ENCODE peak calls at places on chromosomes 16 and 17, in nine cellular contexts. J is WTC11, E is AG10803, L is fibroblast of lung, I is heart left ventricle, V is adrenal gland, M is upper lobe of right lung, X is choroid plexus epithelial cell, P is spleen. W is an unnamed sample.

GRCh38 chr16:75256871-75257343 is 5.5 kb upstream of the BCAR1 start:
- DNase-seq in E (peak; percentile 64), P (no peak), J (peak; percentile 39), X (peak; percentile 43), M (no peak), V (peak; percentile 14), I (peak; percentile 63), L (peak; percentile 72), W (no peak)

GRCh38 chr16:69404275-69404805 is 18.5 kb upstream of the TERF2 start:
- DNase-seq in J (no peak), V (peak; percentile 69), L (peak; percentile 74), M (no peak), X (peak; percentile 58), P (no peak), E (peak; percentile 63), I (no peak), W (no peak)

GRCh38 chr16:47990676-47991075 is 165.1 kb downstream of the ABCC12 start:
- DNase-seq in X (no peak), E (no peak), I (no peak), J (no peak), V (no peak), P (no peak), L (no peak), M (no peak), W (no peak)

GRCh38 chr16:11689031-11689840 is 21.0 kb downstream of the SNN start:
- DNase-seq in J (no peak), V (no peak), L (no peak), I (no peak), X (peak; percentile 36), E (no peak), M (no peak), P (no peak), W (no peak)

GRCh38 chr17:81518785-81519283 is 6.2 kb upstream of the ACTG1 start:
- DNase-seq in I (peak; percentile 84), P (peak; percentile 93), X (no peak), V (no peak), L (no peak), E (no peak), J (no peak), M (peak; percentile 84), W (no peak)

GRCh38 chr17:72840019-72840418 is 252.5 kb downstream of the SLC39A11 start:
- DNase-seq in L (no peak), P (no peak), X (no peak), J (no peak), I (no peak), V (no peak), E (no peak), M (no peak), W (no peak)

GRCh38 chr17:76735006-76735405 is 2.1 kb downstream of the SRSF2 start:
- DNase-seq in L (peak; percentile 48), X (peak; percentile 65), M (no peak), P (no peak), V (no peak), I (no peak), E (no peak), J (no peak), W (no peak)

GRCh38 chr16:8893426-8893825 is 11.3 kb downstream of the LITAFD start:
- DNase-seq in L (no peak), X (no peak), I (no peak), V (no peak), E (no peak), J (no peak), M (peak; percentile 37), P (peak; percentile 38), W (no peak)

GRCh38 chr16:72474511-72475123 is 302.7 kb upstream of the PMFBP1 start:
- DNase-seq in V (no peak), L (peak; percentile 99), I (no peak), P (no peak), X (peak; percentile 94), M (no peak), J (no peak), E (peak; percentile 91), W (no peak)

GRCh38 chr16:57137043-57137442 is 44.7 kb downstream of the CPNE2 start:
- DNase-seq in M (peak; percentile 59), P (peak; percentile 70), I (no peak), X (no peak), J (no peak), E (no peak), L (no peak), V (no peak), W (no peak)

GRCh38 chr17:20074489-20074888 is 65.3 kb downstream of the SPECC1 start:
- DNase-seq in I (no peak), M (no peak), X (no peak), P (no peak), V (no peak), L (no peak), J (no peak), E (no peak), W (no peak)

GRCh38 chr16:32116080-32116479 is 137.0 kb upstream of the TP53TG3D start:
- DNase-seq in P (peak; percentile 40), X (no peak), L (no peak), V (no peak), M (peak; percentile 48), I (peak; percentile 47), E (no peak), J (no peak), W (no peak)

GRCh38 chr16:15772579-15773293 is 84.1 kb downstream of the MYH11 start:
- DNase-seq in J (no peak), I (no peak), P (peak; percentile 5), M (peak; percentile 4), X (no peak), V (no peak), E (no peak), L (no peak), W (no peak)

GRCh38 chr17:41308251-41308917 is 725 bp downstream of the KRTAP16-1 start:
- DNase-seq in M (peak; percentile 65), J (no peak), L (no peak), I (peak; percentile 77), E (peak; percentile 46), V (no peak), X (no peak), P (peak; percentile 96), W (no peak)

GRCh38 chr16:84143784-84144199 is 1.2 kb downstream of the HSDL1 start:
- DNase-seq in P (no peak), E (no peak), L (no peak), M (no peak), J (no peak), X (no peak), I (no peak), V (peak; percentile 40), W (no peak)

GRCh38 chr16:84144301-84144858 is 597 bp downstream of the HSDL1 start:
- DNase-seq in P (peak; percentile 91), X (peak; percentile 24), E (no peak), I (peak; percentile 69), J (peak; percentile 41), L (no peak), V (peak; percentile 37), M (peak; percentile 76), W (peak; percentile 19)

GRCh38 chr16:84143081-84143480 is 1.9 kb downstream of the HSDL1 start:
- DNase-seq in E (no peak), X (no peak), V (no peak), J (no peak), L (no peak), I (no peak), M (no peak), P (no peak), W (no peak)

GRCh38 chr16:84141143-84141670 is 3.8 kb downstream of the HSDL1 start:
- DNase-seq in X (no peak), V (no peak), I (no peak), P (no peak), E (no peak), J (peak; percentile 61), L (no peak), M (no peak), W (no peak)

GRCh38 chr16:84144859-84145639 is at the start of the genes DNAAF1 and HSDL1:
- DNase-seq in I (peak; percentile 96), J (peak; percentile 93), E (peak; percentile 76), M (peak; percentile 95), L (peak; percentile 63), X (peak; percentile 84), V (peak; percentile 88), P (peak; percentile 98), W (peak; percentile 97)
- TF ChIP-seq CTCF in I (no peak), J (no peak), E (no peak), M (peak; percentile 19), L (no peak), X (no peak), V (no peak), P (no peak), W (peak; percentile 42)

GRCh38 chr17:38619937-38620550 is 14.3 kb upstream of the SRCIN1 start:
- DNase-seq in J (peak; percentile 24), E (no peak), L (no peak), P (peak; percentile 14), V (no peak), I (no peak), M (peak; percentile 27), X (no peak), W (no peak)

GRCh38 chr17:38619451-38619795 is 13.7 kb upstream of the SRCIN1 start:
- DNase-seq in I (no peak), P (peak; percentile 1), M (no peak), L (no peak), V (no peak), X (no peak), J (no peak), E (no peak), W (no peak)

GRCh38 chr17:38617074-38617860 is 11.5 kb upstream of the SRCIN1 start:
- DNase-seq in V (no peak), E (no peak), I (no peak), L (no peak), P (peak; percentile 43), J (peak; percentile 19), M (no peak), X (no peak), W (no peak)

GRCh38 chr17:38616361-38616760 is 10.6 kb upstream of the SRCIN1 start:
- DNase-seq in L (no peak), X (no peak), J (no peak), P (no peak), I (no peak), V (no peak), M (no peak), E (no peak), W (no peak)

GRCh38 chr17:38617967-38618760 is 12.4 kb upstream of the SRCIN1 start:
- DNase-seq in E (no peak), X (no peak), V (no peak), M (no peak), L (no peak), J (peak; percentile 3), I (no peak), P (peak; percentile 9), W (no peak)
- TF ChIP-seq CTCF in E (no peak), X (no peak), V (no peak), M (no peak), L (no peak), J (no peak), I (no peak), P (no peak), W (no peak)

DNA sequence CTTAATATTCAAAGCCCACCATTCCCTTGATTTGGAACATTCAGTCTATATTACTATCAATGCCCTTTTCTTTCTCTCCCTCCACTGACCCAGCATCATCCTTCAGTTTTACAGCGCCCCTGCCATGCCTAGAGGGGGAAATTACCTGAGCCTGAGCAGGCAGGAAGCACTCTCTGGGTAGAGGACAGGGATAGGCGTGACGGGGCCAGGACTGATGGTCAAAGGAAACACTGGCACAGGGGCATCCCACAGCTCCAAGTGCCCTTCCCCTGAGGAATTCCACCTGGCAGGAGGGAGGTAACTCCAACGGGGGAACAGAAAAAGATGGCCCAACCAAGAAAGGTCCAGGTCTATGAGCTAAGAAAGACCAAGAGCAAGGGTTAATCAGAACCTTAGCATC is 10.0 kb downstream of the CTC1 start:
- DNase-seq in V (no peak), P (no peak), L (no peak), E (no peak), M (no peak), I (no peak), J (no peak), X (no peak), W (no peak)
- TF ChIP-seq CTCF in V (no peak), P (no peak), L (no peak), E (no peak), M (no peak), I (no peak), J (no peak), X (no peak), W (no peak)

GRCh38 chr17:31286587-31286986 is 10.5 kb downstream of the OMG start:
- DNase-seq in V (no peak), J (no peak), L (no peak), X (no peak), I (no peak), M (no peak), P (no peak), E (no peak), W (no peak)
- TF ChIP-seq CTCF in V (no peak), J (no peak), L (no peak), X (no peak), I (no peak), M (no peak), P (no peak), E (no peak), W (peak; percentile 14)